ENCODE peak calls at places on chromosomes 1 and 21, in four cellular contexts. O, M, A and B are unnamed samples.

GRCh38 chr1:3899776-3900149 is 309 bp downstream of the C1orf174 start:
- DNase-seq in O (no peak), M (no peak), A (no peak), B (no peak)

GRCh38 chr1:160829766-160830165 is 32.9 kb downstream of the CD244 start:
- DNase-seq in O (no peak), M (no peak), A (no peak), B (no peak)

GRCh38 chr1:28640766-28641165 is 2.1 kb downstream of the TAF12 start:
- DNase-seq in O (no peak), M (peak), A (peak), B (peak)

GRCh38 chr1:75908717-75909152 is 23.5 kb downstream of the ASB17 start:
- DNase-seq in O (peak), M (peak), A (peak), B (peak)

GRCh38 chr1:33599516-33600115 is 127.2 kb downstream of the ZSCAN20 start:
- DNase-seq in O (no peak), M (no peak), A (no peak), B (peak)

GRCh38 chr1:35554261-35555211 is 2.7 kb downstream of the KIAA0319L start:
- DNase-seq in O (no peak), M (no peak), A (peak), B (no peak)

GRCh38 chr21:43373387-43374227 is 53.3 kb downstream of the SIK1 start:
- DNase-seq in O (no peak), M (no peak), A (no peak), B (no peak)

GRCh38 chr1:59177756-59178155 is 119.1 kb upstream of the FGGY start:
- DNase-seq in O (no peak), M (no peak), A (no peak), B (peak)

GRCh38 chr1:160428655-160429054 is 28.3 kb downstream of the VANGL2 start:
- DNase-seq in O (peak), M (peak), A (peak), B (peak)

GRCh38 chr1:100721502-100722205 is 2.1 kb downstream of the VCAM1 start:
- DNase-seq in O (no peak), M (no peak), A (no peak), B (peak)

GRCh38 chr1:58784758-58785423 is 1.0 kb upstream of the JUN start:
- DNase-seq in O (peak), M (peak), A (peak), B (peak)

GRCh38 chr1:97174039-97174704 is 452.6 kb downstream of the PTBP2 start:
- DNase-seq in O (no peak), M (no peak), A (peak), B (no peak)

GRCh38 chr21:34072145-34073031 is 990 bp upstream of the MRPS6 start:
- DNase-seq in O (no peak), M (no peak), A (no peak), B (no peak)

GRCh38 chr1:5501206-5501980 is 490.8 kb downstream of the NPHP4 start:
- DNase-seq in O (no peak), M (no peak), A (no peak), B (no peak)

GRCh38 chr1:87916965-87917364 is 588.3 kb downstream of the LMO4 start:
- DNase-seq in O (no peak), M (no peak), A (no peak), B (no peak)

GRCh38 chr1:78340006-78340405 is 150.8 kb upstream of the PTGFR start:
- DNase-seq in O (no peak), M (no peak), A (peak), B (no peak)

GRCh38 chr1:93219443-93219842 is 38.9 kb downstream of the CCDC18 start:
- DNase-seq in O (no peak), M (no peak), A (no peak), B (peak)

GRCh38 chr1:219173758-219174671 is at the start of gene LYPLAL1:
- DNase-seq in O (peak), M (peak), A (peak), B (peak)

GRCh38 chr1:245855846-245856730 is 651.0 kb downstream of the SMYD3 start:
- DNase-seq in O (no peak), M (no peak), A (no peak), B (no peak)

GRCh38 chr1:145871994-145872411 is 13.1 kb upstream of the PIAS3 start:
- DNase-seq in O (no peak), M (no peak), A (peak), B (peak)

GRCh38 chr1:76303348-76303712 is 228.8 kb downstream of the ST6GALNAC3 start:
- DNase-seq in O (no peak), M (no peak), A (no peak), B (no peak)

GRCh38 chr1:63643517-63643916 is 50.3 kb downstream of the PGM1 start:
- DNase-seq in O (no peak), M (no peak), A (no peak), B (no peak)

GRCh38 chr1:223776075-223776814 is 63.9 kb downstream of the CAPN2 start:
- DNase-seq in O (no peak), M (peak), A (peak), B (peak)

GRCh38 chr1:10117132-10117531 is 84.4 kb downstream of the UBE4B start:
- DNase-seq in O (no peak), M (no peak), A (no peak), B (no peak)

GRCh38 chr1:231921951-231922350 is 295.4 kb downstream of the DISC1 start:
- DNase-seq in O (no peak), M (no peak), A (no peak), B (no peak)

GRCh38 chr1:119859647-119860046 is 36.7 kb downstream of the ADAM30 start:
- DNase-seq in O (no peak), M (peak), A (peak), B (peak)

GRCh38 chr1:67652800-67653199 is 32.2 kb upstream of the GADD45A start:
- DNase-seq in O (no peak), M (peak), A (peak), B (peak)

GRCh38 chr1:174114788-174115448 is 44.4 kb upstream of the RABGAP1L start:
- DNase-seq in O (peak), M (peak), A (peak), B (peak)

GRCh38 chr1:54407957-54408700 is 1.9 kb upstream of the SSBP3 start:
- DNase-seq in O (peak), M (peak), A (peak), B (peak)

GRCh38 chr1:83905315-83905907 is 93.5 kb downstream of the TTLL7 start:
- DNase-seq in O (no peak), M (peak), A (peak), B (peak)

GRCh38 chr1:211579434-211580302 is 707 bp upstream of the SLC30A1 start:
- DNase-seq in O (peak), M (peak), A (no peak), B (peak)

GRCh38 chr1:151518431-151518830 is 7.2 kb downstream of the CGN start:
- DNase-seq in O (no peak), M (no peak), A (no peak), B (no peak)

GRCh38 chr1:36350659-36351171 is 27.3 kb upstream of the EVA1B start:
- DNase-seq in O (peak), M (no peak), A (peak), B (no peak)

GRCh38 chr1:195979646-195980045 is 628.6 kb downstream of the KCNT2 start:
- DNase-seq in O (no peak), M (no peak), A (no peak), B (peak)

GRCh38 chr1:89166705-89167104 is 9.1 kb downstream of the GBP7 start:
- DNase-seq in O (no peak), M (no peak), A (no peak), B (no peak)

GRCh38 chr21:34511154-34511553 is 856 bp downstream of the KCNE1 start:
- DNase-seq in O (no peak), M (no peak), A (no peak), B (peak)

GRCh38 chr1:243213045-243213787 is 41.9 kb downstream of the CEP170 start:
- DNase-seq in O (no peak), M (no peak), A (no peak), B (no peak)

DNA sequence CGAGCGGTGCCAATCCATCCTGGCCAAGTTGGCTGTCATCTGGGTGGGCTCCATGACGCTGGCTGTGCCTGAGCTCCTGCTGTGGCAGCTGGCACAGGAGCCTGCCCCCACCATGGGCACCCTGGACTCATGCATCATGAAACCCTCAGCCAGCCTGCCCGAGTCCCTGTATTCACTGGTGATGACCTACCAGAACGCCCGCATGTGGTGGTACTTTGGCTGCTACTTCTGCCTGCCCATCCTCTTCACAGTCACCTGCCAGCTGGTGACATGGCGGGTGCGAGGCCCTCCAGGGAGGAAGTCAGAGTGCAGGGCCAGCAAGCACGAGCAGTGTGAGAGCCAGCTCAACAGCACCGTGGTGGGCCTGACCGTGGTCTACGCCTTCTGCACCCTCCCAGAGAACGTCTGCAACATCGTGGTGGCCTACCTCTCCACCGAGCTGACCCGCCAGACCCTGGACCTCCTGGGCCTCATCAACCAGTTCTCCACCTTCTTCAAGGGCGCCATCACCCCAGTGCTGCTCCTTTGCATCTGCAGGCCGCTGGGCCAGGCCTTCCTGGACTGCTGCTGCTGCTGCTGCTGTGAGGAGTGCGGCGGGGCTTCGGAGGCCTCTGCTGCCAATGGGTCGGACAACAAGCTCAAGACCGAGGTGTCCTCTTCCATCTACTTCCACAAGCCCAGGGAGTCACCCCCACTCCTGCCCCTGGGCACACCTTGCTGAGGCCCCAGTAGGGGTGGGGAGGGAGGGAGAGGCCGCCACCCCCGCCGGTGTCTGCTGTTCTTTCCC is 5.3 kb downstream of the GPR37L1 start:
- DNase-seq in O (no peak), M (no peak), A (no peak), B (no peak)
- TF ChIP-seq MYC in O (no peak), M (no peak), A (no peak), B (no peak)

DNA sequence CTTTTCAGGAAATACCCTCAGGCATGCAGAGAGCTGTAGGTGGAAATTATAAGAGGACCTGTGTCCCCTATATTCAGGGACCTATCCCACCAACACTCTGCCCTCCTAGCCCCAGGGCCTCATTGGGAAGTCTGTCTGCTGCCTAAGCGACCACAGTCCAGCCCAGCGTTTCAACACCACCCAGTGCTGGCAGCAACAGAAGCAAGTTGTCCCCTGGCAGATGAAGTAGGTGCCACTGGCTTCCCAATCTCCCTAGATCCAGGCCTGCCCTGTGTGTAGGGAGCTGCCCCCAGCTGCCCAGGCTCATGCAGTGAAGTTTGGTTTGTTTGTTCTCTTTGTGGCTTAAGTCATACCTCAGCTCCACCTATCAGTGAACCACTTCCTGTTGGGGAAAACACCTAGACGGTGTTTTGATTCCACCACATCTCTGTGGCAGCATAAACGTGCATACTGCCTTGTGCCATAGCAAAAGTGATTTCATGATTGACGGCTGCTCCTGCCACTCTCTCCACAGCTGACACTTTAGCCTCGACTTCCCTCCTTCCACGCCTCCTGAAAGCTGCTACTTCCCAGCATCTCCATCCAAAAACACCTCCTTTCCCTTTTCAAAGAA is 8.1 kb upstream of the LEFTY1 start:
- DNase-seq in O (peak), M (no peak), A (no peak), B (no peak)
- TF ChIP-seq MYC in O (no peak), M (no peak), A (no peak), B (no peak)

GRCh38 chr21:8993284-8993942 is 1528.0 kb upstream of the TPTE start:
- DNase-seq in O (no peak), M (peak), A (no peak), B (no peak)

GRCh38 chr21:8993943-8994639 is 1527.3 kb upstream of the TPTE start:
- DNase-seq in O (no peak), M (peak), A (peak), B (no peak)

GRCh38 chr21:8997011-8997440 is 1524.4 kb upstream of the TPTE start:
- DNase-seq in O (no peak), M (peak), A (no peak), B (no peak)

GRCh38 chr21:8994640-8995511 is 1526.5 kb upstream of the TPTE start:
- DNase-seq in O (no peak), M (peak), A (no peak), B (no peak)

GRCh38 chr21:8998946-8999681 is 1522.3 kb upstream of the TPTE start:
- DNase-seq in O (no peak), M (peak), A (no peak), B (no peak)
- TF ChIP-seq MYC in O (no peak), M (no peak), A (no peak), B (no peak)

GRCh38 chr1:221473392-221473791 is 268.5 kb downstream of the DUSP10 start:
- DNase-seq in O (no peak), M (peak), A (no peak), B (no peak)
- TF ChIP-seq MYC in O (no peak), M (no peak), A (no peak), B (no peak)

GRCh38 chr21:41630249-41630648 is 122.3 kb upstream of the TMPRSS2 start:
- DNase-seq in O (peak), M (peak), A (no peak), B (no peak)

GRCh38 chr21:41630917-41631316 is 123.0 kb upstream of the TMPRSS2 start:
- DNase-seq in O (no peak), M (no peak), A (no peak), B (no peak)

GRCh38 chr21:41633627-41634026 is 125.7 kb upstream of the TMPRSS2 start:
- DNase-seq in O (no peak), M (no peak), A (no peak), B (no peak)

GRCh38 chr21:41632748-41633475 is 125.0 kb upstream of the TMPRSS2 start:
- DNase-seq in O (no peak), M (no peak), A (no peak), B (no peak)

DNA sequence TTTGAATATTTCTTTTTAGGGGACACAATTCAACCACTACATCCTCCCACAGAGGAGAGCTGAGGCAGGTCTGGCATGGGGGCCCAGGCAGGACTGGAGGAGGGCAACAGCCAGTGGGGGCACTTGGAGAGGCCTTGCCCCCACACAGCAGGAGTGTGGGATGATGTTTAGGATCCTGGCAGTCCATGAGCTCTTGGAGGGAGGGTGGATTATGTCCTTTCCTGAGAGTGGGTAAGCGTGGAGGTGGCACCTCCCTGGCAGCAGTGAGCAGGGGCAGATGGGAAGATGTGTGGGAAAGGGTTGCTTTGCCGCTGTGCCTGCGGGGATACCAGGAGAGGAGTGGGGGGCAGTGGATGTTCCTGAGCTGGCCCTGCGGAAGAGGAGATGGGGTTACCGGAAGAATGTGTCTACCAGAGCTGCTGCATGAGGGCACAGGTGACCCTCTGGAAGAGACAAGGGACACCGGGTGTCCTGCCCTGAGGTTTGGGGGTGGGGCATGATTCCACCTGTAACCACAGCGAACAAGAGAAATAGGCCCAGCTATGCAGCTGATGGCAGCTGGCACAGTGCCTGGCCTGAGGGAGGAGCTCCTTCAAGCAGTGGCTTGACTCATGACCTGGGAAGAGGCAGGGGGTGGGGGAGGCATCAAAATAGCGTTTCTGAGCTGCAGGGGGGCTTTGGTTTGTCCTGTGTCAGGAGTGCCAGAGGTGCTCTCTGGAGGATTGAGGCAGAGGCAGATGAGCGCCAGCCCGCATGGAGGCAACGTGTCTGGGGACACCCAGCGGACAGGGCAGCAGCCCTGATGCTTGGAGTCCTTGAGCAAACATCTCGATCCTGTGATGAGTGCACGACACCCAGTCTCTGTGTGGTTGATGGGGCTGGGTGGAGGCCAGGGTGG is 123.9 kb upstream of the TMPRSS2 start:
- DNase-seq in O (peak), M (no peak), A (no peak), B (no peak)
- TF ChIP-seq MYC in O (no peak), M (no peak), A (no peak), B (no peak)

GRCh38 chr1:98323396-98323795 is 338.1 kb upstream of the SNX7 start:
- DNase-seq in O (peak), M (no peak), A (peak), B (peak)
- TF ChIP-seq MYC in O (no peak), M (no peak), A (no peak), B (peak)

GRCh38 chr1:2229921-2230700 is 2.0 kb downstream of the SKI start:
- DNase-seq in O (no peak), M (peak), A (peak), B (no peak)
- TF ChIP-seq MYC in O (no peak), M (no peak), A (no peak), B (no peak)

GRCh38 chr21:36890086-36890485 is 76.4 kb downstream of the HLCS start:
- DNase-seq in O (no peak), M (no peak), A (no peak), B (no peak)

GRCh38 chr21:36888466-36888865 is 78.0 kb downstream of the HLCS start:
- DNase-seq in O (no peak), M (peak), A (no peak), B (no peak)

GRCh38 chr21:36891123-36891522 is 75.3 kb downstream of the HLCS start:
- DNase-seq in O (no peak), M (no peak), A (no peak), B (no peak)

GRCh38 chr21:36889401-36889800 is 77.1 kb downstream of the HLCS start:
- DNase-seq in O (no peak), M (no peak), A (no peak), B (no peak)

DNA sequence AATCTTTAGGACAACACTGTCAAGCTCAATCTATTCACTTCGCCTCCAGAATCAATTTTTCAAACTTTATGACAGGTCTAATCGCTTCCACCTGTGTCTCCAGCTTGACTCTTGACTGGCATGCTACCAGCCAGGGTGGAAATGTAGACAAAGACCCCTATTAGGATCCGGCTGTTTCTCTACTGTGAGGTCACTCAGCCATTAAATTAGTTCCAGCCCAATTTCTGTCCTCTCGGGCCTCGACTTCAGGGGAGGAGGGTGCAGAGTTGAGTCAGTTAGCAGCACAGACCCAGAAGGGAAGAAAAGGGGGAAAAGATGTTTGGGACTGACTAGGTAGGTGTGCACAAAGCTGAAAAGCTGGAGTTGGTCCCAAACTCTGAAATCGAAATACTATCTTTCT is 78.5 kb downstream of the HLCS start:
- DNase-seq in O (no peak), M (no peak), A (no peak), B (no peak)
- TF ChIP-seq MYC in O (no peak), M (no peak), A (no peak), B (no peak)

GRCh38 chr1:20445956-20446355 is 40.1 kb downstream of the CAMK2N1 start:
- DNase-seq in O (no peak), M (no peak), A (no peak), B (no peak)

GRCh38 chr1:20443703-20444587 is 42.1 kb downstream of the CAMK2N1 start:
- DNase-seq in O (no peak), M (no peak), A (no peak), B (no peak)

GRCh38 chr1:20440785-20441200 is 45.2 kb downstream of the CAMK2N1 start:
- DNase-seq in O (peak), M (peak), A (peak), B (peak)

GRCh38 chr1:20446796-20447195 is 39.2 kb downstream of the CAMK2N1 start:
- DNase-seq in O (no peak), M (no peak), A (no peak), B (no peak)

GRCh38 chr1:20442920-20443625 is 42.9 kb downstream of the CAMK2N1 start:
- DNase-seq in O (no peak), M (no peak), A (no peak), B (no peak)
- TF ChIP-seq MYC in O (no peak), M (no peak), A (no peak), B (no peak)